ENCODE peak calls at places on chromosomes 7 and 10, in six cellular contexts. D is HCT116, Y is H1, M is GM23338, I is GM12878, S is HepG2. U is an unnamed sample.

GRCh38 chr7:45086348-45087065 is 2.3 kb downstream of the NACAD start:
- DNase-seq in Y (no peak), I (no peak), M (no peak), S (no peak), D (no peak), U (no peak)

GRCh38 chr7:92704858-92705257 is 114.7 kb upstream of the FAM133B start:
- DNase-seq in M (no peak), D (no peak), S (no peak), Y (no peak), I (no peak), U (no peak)

GRCh38 chr10:104120512-104120902 is 1.5 kb upstream of the SFR1 start:
- DNase-seq in Y (no peak), D (no peak), S (no peak), I (no peak), M (no peak), U (no peak)

GRCh38 chr10:11975795-11976194 is 66.8 kb downstream of the UPF2 start:
- DNase-seq in Y (no peak), D (no peak), I (no peak), M (no peak), S (no peak), U (no peak)

GRCh38 chr7:120184866-120185265 is 88.1 kb upstream of the KCND2 start:
- DNase-seq in I (no peak), M (no peak), S (no peak), D (no peak), Y (no peak), U (no peak)

GRCh38 chr7:122881324-122881723 is 4.9 kb downstream of the CADPS2 start:
- DNase-seq in I (no peak), S (no peak), Y (no peak), D (no peak), M (no peak), U (no peak)

GRCh38 chr7:41033526-41033925 is 669.4 kb downstream of the INHBA start:
- DNase-seq in M (no peak), I (no peak), S (no peak), D (no peak), Y (no peak), U (no peak)

GRCh38 chr7:81846398-81846797 is 76.6 kb upstream of the HGF start:
- DNase-seq in Y (no peak), D (no peak), I (peak), S (no peak), M (no peak), U (no peak)

GRCh38 chr10:58843760-58844159 is 331.1 kb downstream of the BICC1 start:
- DNase-seq in M (peak), D (no peak), I (no peak), S (no peak), Y (no peak), U (no peak)

GRCh38 chr7:45568536-45569289 is 5.5 kb upstream of the ADCY1 start:
- DNase-seq in I (no peak), S (no peak), M (no peak), D (no peak), Y (no peak), U (no peak)

GRCh38 chr7:47580811-47581331 is 1.0 kb downstream of the TNS3 start:
- DNase-seq in I (no peak), Y (no peak), S (peak), M (peak), D (no peak), U (no peak)

GRCh38 chr7:4650471-4651047 is 31.5 kb upstream of the FOXK1 start:
- DNase-seq in I (no peak), M (peak), D (no peak), S (peak), Y (no peak), U (no peak)

GRCh38 chr10:44659350-44659749 is 251.8 kb upstream of the TMEM72 start:
- DNase-seq in M (no peak), D (no peak), Y (no peak), S (no peak), I (no peak), U (no peak)

GRCh38 chr10:4736183-4736582 is 89.8 kb upstream of the AKR1E2 start:
- DNase-seq in M (no peak), D (no peak), I (no peak), S (no peak), Y (no peak), U (no peak)
- TF ChIP-seq POLR2AphosphoS5 in M (no peak), D (no peak), I (no peak), S (no peak), Y (no peak), U (no peak)

DNA sequence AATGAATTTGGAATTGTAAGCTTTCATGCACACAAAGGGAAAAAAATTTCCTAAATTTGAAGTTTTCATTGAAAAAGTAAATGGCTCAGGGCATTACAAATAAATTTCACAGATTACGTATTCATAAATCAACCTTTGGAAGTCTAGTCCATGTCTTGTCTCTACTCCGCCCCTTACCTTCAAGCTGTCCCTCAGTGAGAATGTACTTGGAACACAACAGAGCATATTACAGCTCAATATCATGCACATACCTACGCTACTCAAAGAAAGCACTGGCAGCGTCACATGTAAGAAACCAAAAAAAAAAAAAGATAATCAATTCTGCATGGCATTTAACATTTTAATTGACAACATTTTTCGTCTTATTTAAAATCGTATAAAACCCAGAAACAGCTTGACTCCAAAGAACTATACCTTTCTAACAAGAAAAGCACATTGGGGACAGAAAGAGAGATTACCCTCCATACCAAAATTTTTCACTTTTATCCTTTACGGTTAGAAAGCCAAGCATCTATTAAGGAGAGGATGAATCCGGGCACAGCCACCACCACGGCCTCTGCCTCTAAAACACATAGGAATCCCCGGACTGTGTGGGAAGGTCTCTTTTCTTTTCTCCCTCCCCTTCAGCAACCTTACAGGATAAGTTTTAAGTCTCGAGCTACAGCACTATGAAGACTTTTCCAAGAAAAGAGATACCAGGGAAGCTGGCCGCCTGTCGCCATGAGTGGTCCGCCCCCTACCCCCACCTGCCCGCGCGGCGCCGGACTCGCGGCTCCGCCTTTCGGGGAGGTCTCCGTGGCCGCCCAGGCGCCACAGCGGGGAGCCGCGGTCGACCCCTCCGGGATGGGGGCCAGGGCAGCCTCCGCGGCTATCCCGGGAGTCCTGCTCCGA is 1.1 kb downstream of the JMJD1C start:
- DNase-seq in D (no peak), Y (no peak), S (no peak), I (no peak), M (no peak), U (no peak)
- H3K4me3 ChIP-seq in D (peak), Y (peak), S (peak), I (peak), M (peak), U (peak)

GRCh38 chr7:96297873-96298272 is 24.0 kb downstream of the SLC25A13 start:
- DNase-seq in S (peak), M (no peak), Y (no peak), I (no peak), D (no peak), U (no peak)
- TF ChIP-seq EZH2 in S (no peak), M (no peak), Y (no peak), I (no peak), D (no peak), U (no peak)

GRCh38 chr7:75614390-75614789 is 122.3 kb downstream of the SPDYE5 start:
- DNase-seq in Y (no peak), M (no peak), I (no peak), S (no peak), D (no peak), U (no peak)

GRCh38 chr7:75608451-75609122 is 116.5 kb downstream of the SPDYE5 start:
- DNase-seq in I (no peak), D (no peak), S (no peak), M (no peak), Y (no peak), U (no peak)

GRCh38 chr7:75613351-75613750 is 121.2 kb downstream of the SPDYE5 start:
- DNase-seq in M (no peak), S (no peak), Y (no peak), I (no peak), D (no peak), U (no peak)

GRCh38 chr7:75616421-75617167 is 122.1 kb downstream of the HIP1 start:
- DNase-seq in D (no peak), Y (no peak), I (no peak), S (no peak), M (no peak), U (no peak)

DNA sequence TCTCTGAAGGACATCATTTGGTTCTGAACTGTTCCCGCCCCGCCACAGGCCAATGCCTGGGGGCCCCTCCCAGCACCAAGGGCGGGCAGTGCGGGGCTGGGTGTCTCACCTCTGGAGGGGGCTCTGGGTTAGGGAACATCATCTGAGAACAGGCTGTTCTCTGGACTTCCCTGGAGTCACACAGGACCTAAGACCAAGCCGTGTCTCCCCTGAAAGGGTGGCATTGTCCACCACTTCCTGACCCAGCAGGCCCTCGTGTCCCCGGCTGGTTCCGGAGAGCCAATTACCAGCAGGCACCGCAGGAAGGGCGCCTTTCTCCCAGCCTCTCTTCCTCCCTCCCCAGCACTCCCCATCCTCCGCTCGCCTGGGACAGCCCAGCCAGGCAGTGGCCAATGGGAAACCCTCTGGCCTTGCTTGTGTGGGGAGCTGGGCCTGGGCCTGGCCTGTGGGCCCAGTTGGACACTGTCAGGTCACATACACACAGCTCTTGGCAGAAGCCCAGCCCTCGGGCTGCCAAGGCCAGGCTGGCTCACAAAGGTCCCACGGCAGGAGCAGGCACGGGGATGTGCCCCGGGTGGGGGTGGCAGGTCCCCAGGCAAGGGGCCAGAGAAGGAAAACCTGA is 119.5 kb downstream of the SPDYE5 start:
- DNase-seq in I (no peak), M (peak), D (no peak), S (peak), Y (no peak), U (no peak)
- TF ChIP-seq POLR2AphosphoS5 in I (no peak), M (no peak), D (no peak), S (peak), Y (no peak), U (no peak)

U was measured in SK-N-MC.